ENCODE peak calls at places on chromosomes 11 and 22, in five cellular contexts. One of them, this sample, is unnamed.

GRCh38 chr11:134438533-134438932 is 26.5 kb upstream of the B3GAT1 start:
- DNase-seq in testis: no peak
- DNase-seq in activated CD8-positive, alpha-beta T cell treated with anti-CD3 and anti-CD28 coated beads for 36 hours: no peak
- DNase-seq in GM23248: no peak
- DNase-seq in kidney tubule cell: no peak
- DNase-seq in this sample: no peak

GRCh38 chr22:26549902-26550497 is 37.7 kb upstream of the TFIP11 start:
- DNase-seq in testis: no peak
- DNase-seq in activated CD8-positive, alpha-beta T cell treated with anti-CD3 and anti-CD28 coated beads for 36 hours: no peak
- DNase-seq in GM23248: no peak
- DNase-seq in kidney tubule cell: no peak
- DNase-seq in this sample: no peak

GRCh38 chr11:115256326-115257197 is 247.7 kb downstream of the CADM1 start:
- DNase-seq in testis: no peak
- DNase-seq in activated CD8-positive, alpha-beta T cell treated with anti-CD3 and anti-CD28 coated beads for 36 hours: peak
- DNase-seq in GM23248: no peak
- DNase-seq in kidney tubule cell: no peak
- DNase-seq in this sample: no peak

GRCh38 chr22:24496234-24496633 is 1.1 kb downstream of the UPB1 start:
- DNase-seq in testis: no peak
- DNase-seq in activated CD8-positive, alpha-beta T cell treated with anti-CD3 and anti-CD28 coated beads for 36 hours: no peak
- DNase-seq in GM23248: no peak
- DNase-seq in kidney tubule cell: no peak
- DNase-seq in this sample: no peak

GRCh38 chr22:37636186-37636948 is 3.1 kb upstream of the SH3BP1 start:
- DNase-seq in testis: no peak
- DNase-seq in activated CD8-positive, alpha-beta T cell treated with anti-CD3 and anti-CD28 coated beads for 36 hours: peak
- DNase-seq in GM23248: peak
- DNase-seq in kidney tubule cell: no peak
- DNase-seq in this sample: no peak

GRCh38 chr22:43017525-43018290 is 2.8 kb upstream of the PACSIN2 start:
- DNase-seq in testis: no peak
- DNase-seq in activated CD8-positive, alpha-beta T cell treated with anti-CD3 and anti-CD28 coated beads for 36 hours: no peak
- DNase-seq in GM23248: no peak
- DNase-seq in kidney tubule cell: peak
- DNase-seq in this sample: peak

GRCh38 chr11:456533-456932 is 6.5 kb downstream of the PTDSS2 start:
- DNase-seq in testis: no peak
- DNase-seq in activated CD8-positive, alpha-beta T cell treated with anti-CD3 and anti-CD28 coated beads for 36 hours: peak
- DNase-seq in GM23248: no peak
- DNase-seq in kidney tubule cell: no peak
- DNase-seq in this sample: no peak

GRCh38 chr11:27385245-27385644 is 22.2 kb upstream of the CCDC34 start:
- DNase-seq in testis: no peak
- DNase-seq in activated CD8-positive, alpha-beta T cell treated with anti-CD3 and anti-CD28 coated beads for 36 hours: no peak
- DNase-seq in GM23248: peak
- DNase-seq in kidney tubule cell: peak
- DNase-seq in this sample: no peak

GRCh38 chr11:106668147-106668546 is 350.1 kb downstream of the GUCY1A2 start:
- DNase-seq in testis: no peak
- DNase-seq in activated CD8-positive, alpha-beta T cell treated with anti-CD3 and anti-CD28 coated beads for 36 hours: no peak
- DNase-seq in GM23248: no peak
- DNase-seq in kidney tubule cell: no peak
- DNase-seq in this sample: no peak

GRCh38 chr11:82864268-82864667 is 36.0 kb downstream of the PRCP start:
- DNase-seq in testis: peak
- DNase-seq in activated CD8-positive, alpha-beta T cell treated with anti-CD3 and anti-CD28 coated beads for 36 hours: peak
- DNase-seq in GM23248: peak
- DNase-seq in kidney tubule cell: peak
- DNase-seq in this sample: peak

GRCh38 chr22:44180706-44181032 is at the start of gene PARVG:
- DNase-seq in testis: peak
- DNase-seq in activated CD8-positive, alpha-beta T cell treated with anti-CD3 and anti-CD28 coated beads for 36 hours: peak
- DNase-seq in GM23248: no peak
- DNase-seq in kidney tubule cell: no peak
- DNase-seq in this sample: no peak

GRCh38 chr11:26229270-26229669 is 102.7 kb upstream of the ANO3 start:
- DNase-seq in testis: no peak
- DNase-seq in activated CD8-positive, alpha-beta T cell treated with anti-CD3 and anti-CD28 coated beads for 36 hours: no peak
- DNase-seq in GM23248: peak
- DNase-seq in kidney tubule cell: no peak
- DNase-seq in this sample: no peak

GRCh38 chr22:42270512-42271190 is at the start of gene TCF20:
- DNase-seq in testis: peak
- DNase-seq in activated CD8-positive, alpha-beta T cell treated with anti-CD3 and anti-CD28 coated beads for 36 hours: peak
- DNase-seq in GM23248: peak
- DNase-seq in kidney tubule cell: peak
- DNase-seq in this sample: peak

GRCh38 chr22:37345863-37346514 is 63.7 kb downstream of the CYTH4 start:
- DNase-seq in testis: peak
- DNase-seq in activated CD8-positive, alpha-beta T cell treated with anti-CD3 and anti-CD28 coated beads for 36 hours: no peak
- DNase-seq in GM23248: peak
- DNase-seq in kidney tubule cell: peak
- DNase-seq in this sample: no peak

GRCh38 chr11:123195182-123196059 is at the start of gene CLMP:
- DNase-seq in testis: peak
- DNase-seq in activated CD8-positive, alpha-beta T cell treated with anti-CD3 and anti-CD28 coated beads for 36 hours: peak
- DNase-seq in GM23248: peak
- DNase-seq in kidney tubule cell: peak
- DNase-seq in this sample: peak

GRCh38 chr11:7846003-7846402 is 49.3 kb upstream of the OR5P2 start:
- DNase-seq in testis: no peak
- DNase-seq in activated CD8-positive, alpha-beta T cell treated with anti-CD3 and anti-CD28 coated beads for 36 hours: no peak
- DNase-seq in GM23248: peak
- DNase-seq in kidney tubule cell: no peak
- DNase-seq in this sample: no peak

GRCh38 chr11:36296925-36297604 is 977 bp downstream of the PRR5L start:
- DNase-seq in testis: no peak
- DNase-seq in activated CD8-positive, alpha-beta T cell treated with anti-CD3 and anti-CD28 coated beads for 36 hours: no peak
- DNase-seq in GM23248: peak
- DNase-seq in kidney tubule cell: no peak
- DNase-seq in this sample: no peak

GRCh38 chr11:132357811-132358572 is 987.6 kb downstream of the NTM start:
- DNase-seq in testis: no peak
- DNase-seq in activated CD8-positive, alpha-beta T cell treated with anti-CD3 and anti-CD28 coated beads for 36 hours: peak
- DNase-seq in GM23248: no peak
- DNase-seq in kidney tubule cell: no peak
- DNase-seq in this sample: no peak

GRCh38 chr11:80083561-80083960 is 642.7 kb upstream of the TENM4 start:
- DNase-seq in testis: no peak
- DNase-seq in activated CD8-positive, alpha-beta T cell treated with anti-CD3 and anti-CD28 coated beads for 36 hours: no peak
- DNase-seq in GM23248: no peak
- DNase-seq in kidney tubule cell: peak
- DNase-seq in this sample: no peak

GRCh38 chr11:69707156-69707555 is 3.3 kb upstream of the FGF19 start:
- DNase-seq in testis: no peak
- DNase-seq in activated CD8-positive, alpha-beta T cell treated with anti-CD3 and anti-CD28 coated beads for 36 hours: no peak
- DNase-seq in GM23248: no peak
- DNase-seq in kidney tubule cell: no peak
- DNase-seq in this sample: no peak

GRCh38 chr11:14566331-14567063 is 46.3 kb upstream of the PSMA1 start:
- DNase-seq in testis: no peak
- DNase-seq in activated CD8-positive, alpha-beta T cell treated with anti-CD3 and anti-CD28 coated beads for 36 hours: no peak
- DNase-seq in GM23248: no peak
- DNase-seq in kidney tubule cell: no peak
- DNase-seq in this sample: no peak

GRCh38 chr22:45254388-45254787 is 13.7 kb upstream of the KIAA0930 start:
- DNase-seq in testis: no peak
- DNase-seq in activated CD8-positive, alpha-beta T cell treated with anti-CD3 and anti-CD28 coated beads for 36 hours: peak
- DNase-seq in GM23248: no peak
- DNase-seq in kidney tubule cell: no peak
- DNase-seq in this sample: no peak

GRCh38 chr11:103013426-103013825 is 57.9 kb upstream of the MMP13 start:
- DNase-seq in testis: no peak
- DNase-seq in activated CD8-positive, alpha-beta T cell treated with anti-CD3 and anti-CD28 coated beads for 36 hours: no peak
- DNase-seq in GM23248: no peak
- DNase-seq in kidney tubule cell: no peak
- DNase-seq in this sample: no peak

GRCh38 chr11:44217432-44217831 is 92.5 kb downstream of the ALX4 start:
- DNase-seq in testis: no peak
- DNase-seq in activated CD8-positive, alpha-beta T cell treated with anti-CD3 and anti-CD28 coated beads for 36 hours: no peak
- DNase-seq in GM23248: no peak
- DNase-seq in kidney tubule cell: no peak
- DNase-seq in this sample: no peak

GRCh38 chr22:20858615-20859416 is at the start of the genes PI4KA and SNAP29:
- DNase-seq in testis: peak
- DNase-seq in activated CD8-positive, alpha-beta T cell treated with anti-CD3 and anti-CD28 coated beads for 36 hours: peak
- DNase-seq in GM23248: peak
- DNase-seq in kidney tubule cell: peak
- DNase-seq in this sample: peak

GRCh38 chr11:2099523-2100316 is 39.5 kb downstream of the IGF2 start:
- DNase-seq in testis: peak
- DNase-seq in activated CD8-positive, alpha-beta T cell treated with anti-CD3 and anti-CD28 coated beads for 36 hours: no peak
- DNase-seq in GM23248: no peak
- DNase-seq in kidney tubule cell: peak
- DNase-seq in this sample: peak

GRCh38 chr11:42762348-42762747 is 549.4 kb upstream of the API5 start:
- DNase-seq in testis: no peak
- DNase-seq in activated CD8-positive, alpha-beta T cell treated with anti-CD3 and anti-CD28 coated beads for 36 hours: no peak
- DNase-seq in GM23248: no peak
- DNase-seq in kidney tubule cell: no peak
- DNase-seq in this sample: no peak

GRCh38 chr11:47847537-47847891 is 636 bp downstream of the NUP160 start:
- DNase-seq in testis: no peak
- DNase-seq in activated CD8-positive, alpha-beta T cell treated with anti-CD3 and anti-CD28 coated beads for 36 hours: no peak
- DNase-seq in GM23248: no peak
- DNase-seq in kidney tubule cell: no peak
- DNase-seq in this sample: no peak

GRCh38 chr11:72354356-72355115 is 79.8 kb downstream of the CLPB start:
- DNase-seq in testis: no peak
- DNase-seq in activated CD8-positive, alpha-beta T cell treated with anti-CD3 and anti-CD28 coated beads for 36 hours: no peak
- DNase-seq in GM23248: peak
- DNase-seq in kidney tubule cell: peak
- DNase-seq in this sample: no peak

GRCh38 chr22:29311468-29312217 is 3.9 kb downstream of the RASL10A start:
- DNase-seq in testis: no peak
- DNase-seq in activated CD8-positive, alpha-beta T cell treated with anti-CD3 and anti-CD28 coated beads for 36 hours: no peak
- DNase-seq in GM23248: peak
- DNase-seq in kidney tubule cell: no peak
- DNase-seq in this sample: no peak

GRCh38 chr22:36435516-36436415 is 45.7 kb downstream of the TXN2 start:
- DNase-seq in testis: no peak
- DNase-seq in activated CD8-positive, alpha-beta T cell treated with anti-CD3 and anti-CD28 coated beads for 36 hours: peak
- DNase-seq in GM23248: no peak
- DNase-seq in kidney tubule cell: peak
- DNase-seq in this sample: peak

GRCh38 chr11:113615773-113616172 is 90.3 kb downstream of the TMPRSS5 start:
- DNase-seq in testis: no peak
- DNase-seq in activated CD8-positive, alpha-beta T cell treated with anti-CD3 and anti-CD28 coated beads for 36 hours: no peak
- DNase-seq in GM23248: peak
- DNase-seq in kidney tubule cell: peak
- DNase-seq in this sample: no peak

GRCh38 chr11:76623171-76623883 is 47.2 kb downstream of the LRRC32 start:
- DNase-seq in testis: no peak
- DNase-seq in activated CD8-positive, alpha-beta T cell treated with anti-CD3 and anti-CD28 coated beads for 36 hours: no peak
- DNase-seq in GM23248: peak
- DNase-seq in kidney tubule cell: peak
- DNase-seq in this sample: no peak

GRCh38 chr11:38305682-38306081 is 1707.6 kb upstream of the RAG2 start:
- DNase-seq in testis: no peak
- DNase-seq in activated CD8-positive, alpha-beta T cell treated with anti-CD3 and anti-CD28 coated beads for 36 hours: no peak
- DNase-seq in GM23248: no peak
- DNase-seq in kidney tubule cell: no peak
- DNase-seq in this sample: no peak

GRCh38 chr22:22789922-22790845 is 97.4 kb upstream of the IGLL5 start:
- DNase-seq in testis: no peak
- DNase-seq in activated CD8-positive, alpha-beta T cell treated with anti-CD3 and anti-CD28 coated beads for 36 hours: no peak
- DNase-seq in GM23248: no peak
- DNase-seq in kidney tubule cell: no peak
- DNase-seq in this sample: no peak

GRCh38 chr11:83278351-83278750 is 7.8 kb downstream of the CCDC90B start:
- DNase-seq in testis: no peak
- DNase-seq in activated CD8-positive, alpha-beta T cell treated with anti-CD3 and anti-CD28 coated beads for 36 hours: no peak
- DNase-seq in GM23248: peak
- DNase-seq in kidney tubule cell: peak
- DNase-seq in this sample: no peak

GRCh38 chr22:39311592-39312400 is 7.6 kb downstream of the RPL3 start:
- DNase-seq in testis: no peak
- DNase-seq in activated CD8-positive, alpha-beta T cell treated with anti-CD3 and anti-CD28 coated beads for 36 hours: peak
- DNase-seq in GM23248: peak
- DNase-seq in kidney tubule cell: peak
- DNase-seq in this sample: no peak

GRCh38 chr11:19441288-19441687 is 200.5 kb upstream of the E2F8 start:
- DNase-seq in testis: no peak
- DNase-seq in activated CD8-positive, alpha-beta T cell treated with anti-CD3 and anti-CD28 coated beads for 36 hours: peak
- DNase-seq in GM23248: no peak
- DNase-seq in kidney tubule cell: no peak
- DNase-seq in this sample: no peak

GRCh38 chr11:19323502-19323901 is 82.8 kb upstream of the E2F8 start:
- DNase-seq in testis: no peak
- DNase-seq in activated CD8-positive, alpha-beta T cell treated with anti-CD3 and anti-CD28 coated beads for 36 hours: no peak
- DNase-seq in GM23248: no peak
- DNase-seq in kidney tubule cell: no peak
- DNase-seq in this sample: no peak

GRCh38 chr11:69718147-69718546 is 14.3 kb upstream of the FGF19 start:
- DNase-seq in testis: peak
- DNase-seq in activated CD8-positive, alpha-beta T cell treated with anti-CD3 and anti-CD28 coated beads for 36 hours: peak
- DNase-seq in GM23248: peak
- DNase-seq in kidney tubule cell: peak
- DNase-seq in this sample: no peak